ENCODE peak calls at places on chromosomes 6 and 20, in ten cellular contexts. Y is progenitor cell of endocrine pancreas, K is PC-9, H is spleen, B is tibial artery, C is heart right ventricle, N is IMR-90, S is bronchial epithelial cell, G is PC-3, A is A549. U is an unnamed sample.
A peak's percentile ranks its signal among the peaks of the same experiment; 100 is the strongest.

GRCh38 chr6:149938571-149939462 is 3.0 kb upstream of the ULBP2 start:
- DNase-seq in Y (no peak), K (no peak), H (peak; percentile 83), B (no peak), C (no peak), N (no peak), S (no peak), G (peak; percentile 27), A (peak; percentile 20), U (no peak)

GRCh38 chr6:131949615-131949908 is 1.6 kb downstream of the CCN2 start:
- DNase-seq in Y (no peak), K (peak; percentile 41), H (no peak), B (no peak), C (no peak), N (peak; percentile 91), S (no peak), G (no peak), A (no peak), U (no peak)

GRCh38 chr6:88376759-88377387 is 210.7 kb upstream of the CNR1 start:
- DNase-seq in Y (no peak), K (no peak), H (no peak), B (no peak), C (no peak), N (peak; percentile 6), S (no peak), G (peak; percentile 60), A (no peak), U (no peak)

GRCh38 chr6:118511930-118512715 is 36.0 kb upstream of the PLN start:
- DNase-seq in Y (no peak), K (no peak), H (no peak), B (no peak), C (no peak), N (no peak), S (no peak), G (no peak), A (no peak), U (no peak)

GRCh38 chr6:99822741-99823512 is 171.1 kb downstream of the MCHR2 start:
- DNase-seq in Y (no peak), K (peak; percentile 56), H (no peak), B (no peak), C (no peak), N (peak; percentile 82), S (peak; percentile 79), G (peak; percentile 66), A (peak; percentile 22), U (peak; percentile 29)

GRCh38 chr6:27546522-27546921 is 73.6 kb upstream of the ZNF184 start:
- DNase-seq in Y (no peak), K (no peak), H (no peak), B (no peak), C (no peak), N (no peak), S (no peak), G (no peak), A (no peak), U (no peak)

GRCh38 chr6:3390698-3391097 is 66.2 kb downstream of the SLC22A23 start:
- DNase-seq in Y (no peak), K (peak; percentile 70), H (no peak), B (peak; percentile 87), C (peak; percentile 56), N (peak; percentile 69), S (peak; percentile 94), G (peak; percentile 96), A (no peak), U (no peak)

GRCh38 chr6:134041093-134041492 is 11.3 kb downstream of the SLC2A12 start:
- DNase-seq in Y (no peak), K (peak; percentile 89), H (no peak), B (no peak), C (no peak), N (peak; percentile 82), S (peak; percentile 81), G (peak; percentile 68), A (peak; percentile 16), U (peak; percentile 23)

GRCh38 chr6:26477431-26477830 is 19.7 kb downstream of the BTN2A1 start:
- DNase-seq in Y (no peak), K (no peak), H (no peak), B (no peak), C (no peak), N (no peak), S (no peak), G (no peak), A (no peak), U (no peak)

GRCh38 chr6:32854376-32855178 is 585 bp downstream of the PSMB9 start:
- DNase-seq in Y (no peak), K (no peak), H (peak; percentile 85), B (peak; percentile 38), C (no peak), N (peak; percentile 33), S (no peak), G (no peak), A (peak; percentile 18), U (no peak)

GRCh38 chr20:54061106-54061881 is 9.1 kb downstream of the BCAS1 start:
- DNase-seq in Y (no peak), K (no peak), H (no peak), B (no peak), C (no peak), N (peak; percentile 7), S (peak; percentile 75), G (no peak), A (no peak), U (no peak)

GRCh38 chr6:72048080-72048479 is 161.7 kb downstream of the RIMS1 start:
- DNase-seq in Y (no peak), K (no peak), H (no peak), B (no peak), C (no peak), N (no peak), S (no peak), G (no peak), A (no peak), U (no peak)

GRCh38 chr6:72040106-72040505 is 153.8 kb downstream of the RIMS1 start:
- DNase-seq in Y (no peak), K (no peak), H (no peak), B (no peak), C (no peak), N (peak; percentile 8), S (no peak), G (no peak), A (no peak), U (no peak)

GRCh38 chr6:72037006-72037405 is 150.7 kb downstream of the RIMS1 start:
- DNase-seq in Y (no peak), K (no peak), H (no peak), B (no peak), C (no peak), N (no peak), S (no peak), G (no peak), A (no peak), U (no peak)

GRCh38 chr6:72042088-72042487 is 155.7 kb downstream of the RIMS1 start:
- DNase-seq in Y (no peak), K (no peak), H (no peak), B (no peak), C (no peak), N (no peak), S (peak; percentile 26), G (peak; percentile 2), A (no peak), U (no peak)
- TF ChIP-seq CTCF in Y (peak; percentile 20), K (no peak), H (no peak), B (peak; percentile 42), C (no peak), N (no peak), S (peak; percentile 11), G (no peak), A (no peak), U (peak; percentile 32)

DNA sequence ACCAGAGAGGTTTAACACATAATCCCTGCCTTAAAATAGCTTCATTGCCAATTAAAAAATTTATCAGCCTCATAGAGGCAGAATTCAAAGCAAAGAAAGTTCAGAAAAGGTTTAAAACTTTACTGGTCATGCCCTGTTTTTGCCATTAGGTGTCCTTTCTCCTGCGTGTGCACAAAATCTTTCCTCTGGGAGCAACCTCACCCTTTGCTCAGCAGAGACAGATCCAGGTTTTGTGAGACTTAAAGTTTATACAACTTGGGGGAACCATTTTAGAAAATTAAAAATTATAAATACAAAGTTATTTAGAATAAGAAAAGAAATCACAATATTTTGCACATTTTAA is 41.8 kb upstream of the SLC22A16 start:
- DNase-seq in Y (no peak), K (no peak), H (no peak), B (no peak), C (no peak), N (peak; percentile 29), S (no peak), G (peak; percentile 46), A (peak; percentile 56), U (no peak)
- TF ChIP-seq CTCF in Y (peak; percentile 60), K (peak; percentile 66), H (no peak), B (no peak), C (peak; percentile 39), N (peak; percentile 49), S (peak; percentile 49), G (peak; percentile 58), A (peak; percentile 41), U (peak; percentile 59)

GRCh38 chr20:57618091-57618765 is 2.0 kb downstream of the ZBP1 start:
- DNase-seq in Y (no peak), K (peak; percentile 99), H (peak; percentile 83), B (no peak), C (no peak), N (no peak), S (peak; percentile 83), G (peak; percentile 99), A (peak; percentile 51), U (peak; percentile 52)

GRCh38 chr20:57618766-57619052 is 1.5 kb downstream of the ZBP1 start:
- DNase-seq in Y (no peak), K (no peak), H (no peak), B (no peak), C (no peak), N (no peak), S (no peak), G (no peak), A (no peak), U (no peak)

GRCh38 chr20:57620999-57621398 is 773 bp upstream of the ZBP1 start:
- DNase-seq in Y (no peak), K (no peak), H (peak; percentile 90), B (no peak), C (no peak), N (no peak), S (no peak), G (no peak), A (no peak), U (no peak)

GRCh38 chr20:57620274-57620990 is at the start of gene ZBP1:
- DNase-seq in Y (no peak), K (no peak), H (peak; percentile 92), B (no peak), C (no peak), N (no peak), S (no peak), G (no peak), A (no peak), U (no peak)

GRCh38 chr20:57619053-57619831 is 984 bp downstream of the ZBP1 start:
- DNase-seq in Y (no peak), K (no peak), H (peak; percentile 96), B (no peak), C (no peak), N (no peak), S (no peak), G (no peak), A (no peak), U (no peak)
- TF ChIP-seq CTCF in Y (no peak), K (no peak), H (no peak), B (no peak), C (no peak), N (no peak), S (no peak), G (no peak), A (no peak), U (no peak)

DNA sequence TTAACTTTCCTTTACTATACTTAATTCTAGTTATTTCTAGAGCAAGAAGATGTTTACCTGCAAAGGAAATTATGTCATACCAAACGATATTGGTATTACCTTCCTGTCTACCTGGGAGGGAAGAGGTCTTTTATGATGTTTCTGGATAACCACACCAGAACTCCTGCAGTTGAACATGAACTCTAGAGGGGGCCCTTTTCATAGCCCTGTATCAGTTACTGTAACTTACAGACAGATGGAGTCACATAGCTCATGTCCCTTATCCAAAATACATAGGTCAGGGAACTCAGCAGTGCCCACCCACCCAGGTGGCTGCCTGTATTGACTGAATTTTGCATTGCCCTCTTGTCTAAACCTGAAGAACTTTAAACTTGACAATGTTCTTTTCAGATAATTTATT is 35.1 kb upstream of the MYL9 start:
- DNase-seq in Y (no peak), K (peak; percentile 39), H (no peak), B (no peak), C (no peak), N (no peak), S (no peak), G (peak; percentile 42), A (peak; percentile 44), U (no peak)
- TF ChIP-seq CTCF in Y (peak; percentile 23), K (peak; percentile 54), H (no peak), B (peak; percentile 28), C (peak; percentile 17), N (peak; percentile 38), S (no peak), G (peak; percentile 67), A (peak; percentile 46), U (peak; percentile 40)